ENCODE peak calls at places on chromosomes 4 and X, in seven cellular contexts. One of them, this sample, is unnamed.
A peak's percentile ranks its signal among the peaks of the same experiment; 100 is the strongest.

GRCh38 chrX:21770631-21771321 is 12.9 kb upstream of the SMPX start:
- DNase-seq in left ventricle myocardium inferior: no peak
- DNase-seq in H1: no peak
- DNase-seq in GM23338: peak; percentile 13
- DNase-seq in AG10803: no peak
- DNase-seq in lung: no peak
- DNase-seq in natural killer cell: no peak
- DNase-seq in this sample: no peak

GRCh38 chr4:1910643-1911042 is 39.5 kb downstream of the NSD2 start:
- DNase-seq in left ventricle myocardium inferior: no peak
- DNase-seq in H1: peak; percentile 21
- DNase-seq in GM23338: peak; percentile 88
- DNase-seq in AG10803: peak; percentile 69
- DNase-seq in lung: no peak
- DNase-seq in natural killer cell: no peak
- DNase-seq in this sample: peak; percentile 40

GRCh38 chr4:136392576-136392975 is 1139.7 kb downstream of the PCDH18 start:
- DNase-seq in left ventricle myocardium inferior: no peak
- DNase-seq in H1: no peak
- DNase-seq in GM23338: no peak
- DNase-seq in AG10803: no peak
- DNase-seq in lung: no peak
- DNase-seq in natural killer cell: no peak
- DNase-seq in this sample: no peak

GRCh38 chr4:37480509-37480908 is 205.7 kb downstream of the RELL1 start:
- DNase-seq in left ventricle myocardium inferior: no peak
- DNase-seq in H1: no peak
- DNase-seq in GM23338: no peak
- DNase-seq in AG10803: no peak
- DNase-seq in lung: no peak
- DNase-seq in natural killer cell: no peak
- DNase-seq in this sample: no peak

GRCh38 chr4:1195109-1195671 is 22.8 kb upstream of the SPON2 start:
- DNase-seq in left ventricle myocardium inferior: no peak
- DNase-seq in H1: no peak
- DNase-seq in GM23338: no peak
- DNase-seq in AG10803: no peak
- DNase-seq in lung: no peak
- DNase-seq in natural killer cell: peak; percentile 13
- DNase-seq in this sample: no peak

GRCh38 chrX:145817299-145817665 is 347 bp upstream of the SLITRK2 start:
- DNase-seq in left ventricle myocardium inferior: no peak
- DNase-seq in H1: no peak
- DNase-seq in GM23338: no peak
- DNase-seq in AG10803: no peak
- DNase-seq in lung: no peak
- DNase-seq in natural killer cell: no peak
- DNase-seq in this sample: no peak

GRCh38 chr4:82493721-82494425 is 63.5 kb downstream of the ENOPH1 start:
- DNase-seq in left ventricle myocardium inferior: no peak
- DNase-seq in H1: no peak
- DNase-seq in GM23338: no peak
- DNase-seq in AG10803: peak; percentile 71
- DNase-seq in lung: no peak
- DNase-seq in natural killer cell: no peak
- DNase-seq in this sample: peak; percentile 83

GRCh38 chrX:119101168-119101567 is 26.4 kb downstream of the KIAA1210 start:
- DNase-seq in left ventricle myocardium inferior: no peak
- DNase-seq in H1: no peak
- DNase-seq in GM23338: no peak
- DNase-seq in AG10803: no peak
- DNase-seq in lung: no peak
- DNase-seq in natural killer cell: no peak
- DNase-seq in this sample: no peak

GRCh38 chr4:94803181-94803580 is 45.4 kb downstream of the BMPR1B start:
- DNase-seq in left ventricle myocardium inferior: no peak
- DNase-seq in H1: no peak
- DNase-seq in GM23338: no peak
- DNase-seq in AG10803: peak; percentile 40
- DNase-seq in lung: no peak
- DNase-seq in natural killer cell: no peak
- DNase-seq in this sample: no peak

GRCh38 chrX:110000854-110001701 is 1.8 kb upstream of the TMEM164 start:
- DNase-seq in left ventricle myocardium inferior: no peak
- DNase-seq in H1: no peak
- DNase-seq in GM23338: no peak
- DNase-seq in AG10803: no peak
- DNase-seq in lung: no peak
- DNase-seq in natural killer cell: no peak
- DNase-seq in this sample: no peak

DNA sequence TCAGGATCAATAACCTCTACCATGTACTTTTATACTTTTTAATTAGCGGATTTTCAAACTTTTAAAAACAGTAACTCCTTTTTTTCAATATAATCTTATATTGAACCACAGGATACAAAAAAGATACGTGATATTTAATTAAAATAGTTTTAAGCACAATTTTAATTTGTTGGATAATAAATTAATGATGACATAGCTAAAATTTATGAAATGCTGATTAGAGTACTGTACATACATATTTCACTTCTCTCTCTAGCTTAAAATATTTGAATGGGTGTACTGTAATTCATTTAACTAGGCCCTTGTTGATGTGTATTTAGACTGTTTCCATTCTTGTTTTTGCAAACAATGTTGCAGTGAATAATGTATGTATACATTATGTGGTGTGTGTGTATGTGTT is 66.2 kb downstream of the CDKL5 start:
- DNase-seq in left ventricle myocardium inferior: no peak
- DNase-seq in H1: no peak
- DNase-seq in GM23338: no peak
- DNase-seq in AG10803: no peak
- DNase-seq in lung: no peak
- DNase-seq in natural killer cell: no peak
- DNase-seq in this sample: no peak
- TF ChIP-seq CTCF in left ventricle myocardium inferior: no peak
- TF ChIP-seq CTCF in H1: no peak
- TF ChIP-seq CTCF in GM23338: no peak
- TF ChIP-seq CTCF in AG10803: no peak
- TF ChIP-seq CTCF in lung: no peak
- TF ChIP-seq CTCF in natural killer cell: no peak
- TF ChIP-seq CTCF in this sample: no peak

DNA sequence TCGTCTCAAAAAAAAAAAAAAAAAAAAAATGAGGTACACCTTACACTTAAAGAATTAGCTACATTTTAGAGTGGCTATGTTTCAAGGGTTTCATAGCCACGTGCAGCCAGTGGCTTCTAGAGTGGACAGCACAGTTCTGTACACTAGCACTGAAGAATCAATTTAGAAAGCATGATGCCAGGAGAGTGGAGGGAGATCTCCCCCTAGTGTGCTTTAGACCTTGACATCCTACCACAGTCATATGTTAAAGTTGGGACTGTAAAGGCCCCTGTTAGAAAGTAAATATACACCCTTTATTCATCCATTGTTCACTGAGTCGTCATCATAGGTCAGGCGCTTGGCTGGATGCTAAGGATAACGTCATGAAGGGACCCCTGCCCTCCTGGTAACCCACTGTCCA is 179.4 kb downstream of the QDPR start:
- DNase-seq in left ventricle myocardium inferior: no peak
- DNase-seq in H1: no peak
- DNase-seq in GM23338: no peak
- DNase-seq in AG10803: no peak
- DNase-seq in lung: no peak
- DNase-seq in natural killer cell: no peak
- DNase-seq in this sample: no peak
- TF ChIP-seq CTCF in left ventricle myocardium inferior: no peak
- TF ChIP-seq CTCF in H1: no peak
- TF ChIP-seq CTCF in GM23338: peak; percentile 54
- TF ChIP-seq CTCF in AG10803: no peak
- TF ChIP-seq CTCF in lung: no peak
- TF ChIP-seq CTCF in natural killer cell: no peak
- TF ChIP-seq CTCF in this sample: peak; percentile 19

GRCh38 chr4:39641451-39641850 is 2.8 kb upstream of the SMIM14 start:
- DNase-seq in left ventricle myocardium inferior: no peak
- DNase-seq in H1: no peak
- DNase-seq in GM23338: no peak
- DNase-seq in AG10803: no peak
- DNase-seq in lung: no peak
- DNase-seq in natural killer cell: no peak
- DNase-seq in this sample: no peak
- TF ChIP-seq CTCF in left ventricle myocardium inferior: no peak
- TF ChIP-seq CTCF in H1: no peak
- TF ChIP-seq CTCF in GM23338: no peak
- TF ChIP-seq CTCF in AG10803: no peak
- TF ChIP-seq CTCF in lung: no peak
- TF ChIP-seq CTCF in natural killer cell: no peak
- TF ChIP-seq CTCF in this sample: no peak

DNA sequence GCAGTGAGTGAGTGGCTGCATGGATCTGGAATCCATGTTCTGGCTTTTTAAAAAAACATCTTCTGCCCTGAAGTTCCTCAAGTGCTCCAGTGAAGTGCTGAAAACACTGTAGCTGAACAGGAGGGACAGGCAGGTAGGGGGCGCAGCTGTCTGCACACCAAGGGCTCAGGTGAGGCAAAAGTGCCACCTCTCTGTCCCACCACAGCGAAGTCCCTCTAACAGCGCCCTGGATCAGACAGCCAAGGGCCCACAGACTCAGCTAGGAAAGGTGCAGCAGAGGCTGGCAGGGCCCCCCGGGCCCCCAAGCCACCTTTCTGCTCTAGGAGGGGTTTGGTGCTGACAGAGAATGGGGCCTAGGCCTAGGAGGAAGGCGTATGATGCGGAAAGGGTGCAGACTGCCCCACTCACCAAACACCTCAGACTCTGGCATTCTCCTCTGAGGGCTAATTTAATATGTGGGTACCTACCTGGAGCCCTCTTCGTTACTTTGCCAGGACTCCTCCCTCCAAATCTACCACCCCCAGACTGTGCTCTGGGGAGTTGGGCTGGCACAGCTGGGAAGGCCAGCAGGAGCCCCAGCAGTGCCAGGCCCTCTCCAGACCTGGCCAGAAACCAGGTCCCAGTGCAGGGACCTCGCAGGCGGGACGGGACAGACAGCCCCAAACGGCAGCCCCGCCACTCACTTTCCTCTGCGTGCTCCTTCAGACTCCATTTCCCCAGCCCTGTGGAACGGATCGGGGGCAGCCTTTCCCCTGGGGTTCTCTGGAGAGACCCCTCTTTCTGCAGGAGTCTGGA is 73.7 kb downstream of the ENPP6 start:
- DNase-seq in left ventricle myocardium inferior: peak; percentile 20
- DNase-seq in H1: no peak
- DNase-seq in GM23338: peak; percentile 59
- DNase-seq in AG10803: no peak
- DNase-seq in lung: no peak
- DNase-seq in natural killer cell: no peak
- DNase-seq in this sample: no peak
- TF ChIP-seq CTCF in left ventricle myocardium inferior: no peak
- TF ChIP-seq CTCF in H1: peak; percentile 61
- TF ChIP-seq CTCF in GM23338: peak; percentile 77
- TF ChIP-seq CTCF in AG10803: no peak
- TF ChIP-seq CTCF in lung: no peak
- TF ChIP-seq CTCF in natural killer cell: no peak
- TF ChIP-seq CTCF in this sample: no peak

GRCh38 chr4:127406187-127406586 is 226.6 kb upstream of the INTU start:
- DNase-seq in left ventricle myocardium inferior: no peak
- DNase-seq in H1: no peak
- DNase-seq in GM23338: no peak
- DNase-seq in AG10803: no peak
- DNase-seq in lung: no peak
- DNase-seq in natural killer cell: no peak
- DNase-seq in this sample: no peak

GRCh38 chr4:127400736-127401346 is 231.9 kb upstream of the INTU start:
- DNase-seq in left ventricle myocardium inferior: peak; percentile 28
- DNase-seq in H1: peak; percentile 19
- DNase-seq in GM23338: peak; percentile 83
- DNase-seq in AG10803: peak; percentile 84
- DNase-seq in lung: peak; percentile 61
- DNase-seq in natural killer cell: no peak
- DNase-seq in this sample: peak; percentile 72

GRCh38 chr4:127403523-127404084 is 229.2 kb upstream of the INTU start:
- DNase-seq in left ventricle myocardium inferior: no peak
- DNase-seq in H1: no peak
- DNase-seq in GM23338: no peak
- DNase-seq in AG10803: no peak
- DNase-seq in lung: no peak
- DNase-seq in natural killer cell: no peak
- DNase-seq in this sample: no peak
- TF ChIP-seq CTCF in left ventricle myocardium inferior: no peak
- TF ChIP-seq CTCF in H1: no peak
- TF ChIP-seq CTCF in GM23338: no peak
- TF ChIP-seq CTCF in AG10803: no peak
- TF ChIP-seq CTCF in lung: no peak
- TF ChIP-seq CTCF in natural killer cell: no peak
- TF ChIP-seq CTCF in this sample: no peak

This sample was measured in HFFc6.